ENCODE peak calls at places on chromosome 5, in ten cellular contexts. B is astrocyte of the cerebellum; X is activated CD8-positive, alpha-beta T cell treated with anti-CD3 and anti-CD28 coated beads for 36 hours; S is ovary; O is endodermal cell; H is lower lobe of right lung; Y is choroid plexus epithelial cell; E is bronchial epithelial cell; U is A549; V is BJ. L is an unnamed sample.
A peak's percentile ranks its signal among the peaks of the same experiment; 100 is the strongest.

GRCh38 chr5:149432377-149432776 is 53.3 kb upstream of the IL17B start:
- DNase-seq in B (no peak), X (no peak), S (peak; percentile 46), O (no peak), H (no peak), Y (no peak), E (no peak), U (no peak), V (no peak), L (no peak)

GRCh38 chr5:145536133-145536532 is 299.0 kb downstream of the PRELID2 start:
- DNase-seq in B (no peak), X (no peak), S (no peak), O (no peak), H (no peak), Y (no peak), E (no peak), U (no peak), V (no peak), L (no peak)

GRCh38 chr5:136028782-136029742 is at the start of gene TGFBI:
- DNase-seq in B (no peak), X (peak; percentile 18), S (peak; percentile 27), O (peak; percentile 90), H (peak; percentile 82), Y (peak; percentile 72), E (no peak), U (peak; percentile 78), V (no peak), L (peak; percentile 60)

GRCh38 chr5:107594253-107595045 is 76.3 kb downstream of the EFNA5 start:
- DNase-seq in B (no peak), X (no peak), S (no peak), O (no peak), H (no peak), Y (no peak), E (no peak), U (no peak), V (no peak), L (no peak)

GRCh38 chr5:163718256-163718655 is 212.8 kb downstream of the MAT2B start:
- DNase-seq in B (no peak), X (no peak), S (no peak), O (no peak), H (no peak), Y (no peak), E (peak; percentile 25), U (no peak), V (no peak), L (no peak)

GRCh38 chr5:147949711-147950573 is 43.6 kb upstream of the C5orf46 start:
- DNase-seq in B (peak; percentile 13), X (no peak), S (no peak), O (no peak), H (no peak), Y (peak; percentile 68), E (peak; percentile 66), U (peak; percentile 45), V (peak; percentile 2), L (no peak)

GRCh38 chr5:153623906-153624765 is 133.7 kb downstream of the GRIA1 start:
- DNase-seq in B (no peak), X (no peak), S (no peak), O (no peak), H (no peak), Y (no peak), E (peak; percentile 56), U (no peak), V (no peak), L (no peak)

GRCh38 chr5:7585807-7586206 is 189.9 kb downstream of the ADCY2 start:
- DNase-seq in B (no peak), X (no peak), S (no peak), O (no peak), H (no peak), Y (no peak), E (no peak), U (no peak), V (no peak), L (no peak)

GRCh38 chr5:174503461-174504265 is 220.7 kb upstream of the MSX2 start:
- DNase-seq in B (peak; percentile 52), X (no peak), S (no peak), O (no peak), H (no peak), Y (peak; percentile 49), E (peak; percentile 92), U (peak; percentile 37), V (peak; percentile 68), L (no peak)

GRCh38 chr5:119420173-119420572 is 32.1 kb upstream of the HSD17B4 start:
- DNase-seq in B (no peak), X (no peak), S (no peak), O (no peak), H (no peak), Y (no peak), E (peak; percentile 54), U (no peak), V (no peak), L (no peak)

GRCh38 chr5:123545506-123545905 is 33.5 kb downstream of the CSNK1G3 start:
- DNase-seq in B (no peak), X (peak; percentile 42), S (no peak), O (no peak), H (no peak), Y (peak; percentile 30), E (no peak), U (peak; percentile 38), V (no peak), L (no peak)

DNA sequence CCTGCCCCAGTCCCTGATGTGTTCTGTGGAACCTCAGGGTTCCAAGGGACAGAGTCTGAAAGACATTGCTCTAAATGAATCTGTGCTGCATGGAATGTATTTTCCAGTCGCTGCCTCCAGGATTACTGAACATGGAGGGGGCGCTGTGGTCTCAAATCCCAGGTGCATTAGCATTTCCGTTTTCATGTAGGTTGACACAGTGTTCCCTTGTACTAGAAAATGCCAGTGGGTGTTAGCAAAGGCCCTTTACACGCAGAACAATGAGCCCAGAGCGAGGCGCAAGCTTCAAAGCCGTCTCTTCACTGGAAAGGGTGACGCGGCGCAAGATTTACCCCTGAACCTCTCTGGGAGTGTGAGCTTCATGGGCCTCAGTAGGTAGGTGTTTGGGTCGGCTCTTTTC is 308.3 kb downstream of the SLIT3 start:
- DNase-seq in B (no peak), X (no peak), S (no peak), O (peak; percentile 74), H (no peak), Y (no peak), E (no peak), U (peak; percentile 68), V (no peak), L (no peak)
- TF ChIP-seq CTCF in B (peak; percentile 35), X (no peak), S (no peak), O (peak; percentile 71), H (no peak), Y (no peak), E (peak; percentile 18), U (peak; percentile 37), V (no peak), L (no peak)

GRCh38 chr5:77066191-77066590 is 20.9 kb downstream of the ZBED3 start:
- DNase-seq in B (no peak), X (no peak), S (no peak), O (no peak), H (no peak), Y (no peak), E (no peak), U (no peak), V (no peak), L (no peak)

GRCh38 chr5:77065256-77065655 is 21.8 kb downstream of the ZBED3 start:
- DNase-seq in B (no peak), X (no peak), S (no peak), O (no peak), H (no peak), Y (no peak), E (no peak), U (no peak), V (no peak), L (no peak)

GRCh38 chr5:77066823-77067442 is 20.2 kb downstream of the ZBED3 start:
- DNase-seq in B (peak; percentile 68), X (no peak), S (no peak), O (no peak), H (no peak), Y (peak; percentile 74), E (peak; percentile 40), U (no peak), V (no peak), L (no peak)

DNA sequence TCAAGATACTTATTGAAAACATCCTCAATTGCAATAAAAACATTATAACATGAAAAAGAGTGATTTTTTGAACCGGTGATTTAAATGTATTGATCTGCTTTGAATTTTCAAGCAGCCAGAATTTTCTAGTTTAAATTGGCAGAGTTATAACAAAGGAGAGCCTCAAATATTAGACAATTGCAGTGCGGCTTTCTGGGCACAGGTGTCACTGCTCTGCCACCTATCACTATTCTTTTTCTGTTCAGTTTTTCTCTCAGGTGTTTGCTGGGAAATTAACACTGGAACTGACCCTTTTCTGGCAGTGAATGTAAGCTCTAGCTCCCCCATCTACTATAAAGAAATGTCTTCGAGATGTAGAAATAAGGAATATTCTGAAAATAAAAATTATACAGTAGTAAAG is 23.0 kb downstream of the ZBED3 start:
- DNase-seq in B (no peak), X (no peak), S (no peak), O (no peak), H (no peak), Y (no peak), E (no peak), U (no peak), V (no peak), L (no peak)
- TF ChIP-seq CTCF in B (no peak), X (no peak), S (no peak), O (peak; percentile 30), H (no peak), Y (peak; percentile 19), E (peak; percentile 22), U (no peak), V (no peak), L (no peak)

GRCh38 chr5:80987078-80987766 is 27.1 kb downstream of the RASGRF2 start:
- DNase-seq in B (no peak), X (no peak), S (no peak), O (no peak), H (no peak), Y (no peak), E (no peak), U (no peak), V (no peak), L (no peak)
- TF ChIP-seq CTCF in B (no peak), X (no peak), S (no peak), O (no peak), H (no peak), Y (no peak), E (no peak), U (no peak), V (no peak), L (no peak)

DNA sequence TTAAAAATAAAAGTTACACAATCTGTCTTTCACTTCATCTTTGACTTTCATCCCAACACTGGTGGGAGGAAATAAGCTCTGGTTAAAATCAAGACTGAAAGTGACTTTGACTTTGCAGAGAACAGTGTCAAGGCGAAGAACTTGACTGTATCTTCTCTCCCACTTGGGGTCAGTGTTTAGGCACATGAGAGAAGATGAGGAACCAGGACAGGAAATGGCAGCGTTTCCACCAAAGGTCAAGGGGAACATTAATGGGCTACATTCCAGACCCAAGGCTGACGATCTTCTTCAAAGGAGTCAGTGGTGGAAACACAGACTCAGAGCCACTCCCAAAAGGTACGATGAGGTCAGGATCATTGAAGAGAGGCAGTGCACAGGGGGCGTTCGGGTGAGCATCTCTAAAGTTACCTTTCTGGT is 409.5 kb downstream of the ARHGEF28 start:
- DNase-seq in B (peak; percentile 47), X (no peak), S (peak; percentile 63), O (peak; percentile 72), H (no peak), Y (peak; percentile 90), E (peak; percentile 69), U (peak; percentile 61), V (no peak), L (no peak)
- TF ChIP-seq CTCF in B (peak; percentile 50), X (no peak), S (peak; percentile 51), O (peak; percentile 73), H (peak; percentile 48), Y (peak; percentile 71), E (peak; percentile 31), U (peak; percentile 59), V (peak; percentile 51), L (peak; percentile 51)